ENCODE peak calls at places on chromosomes 1 and 21, in eight cellular contexts. I, K, Y, J, H, C, U and T are unnamed samples.

GRCh38 chr1:90706437-90707362 is 10.4 kb downstream of the BARHL2 start:
- DNase-seq in I (no peak), K (peak; percentile 64), Y (peak; percentile 54), J (no peak), H (no peak), C (no peak), U (no peak), T (no peak)

GRCh38 chr1:66217021-66217420 is 316.9 kb upstream of the SGIP1 start:
- DNase-seq in I (no peak), K (no peak), Y (no peak), J (no peak), H (no peak), C (no peak), U (no peak), T (no peak)

GRCh38 chr1:185159966-185160365 is 3.0 kb downstream of the SWT1 start:
- DNase-seq in I (no peak), K (no peak), Y (no peak), J (no peak), H (no peak), C (no peak), U (no peak), T (no peak)

GRCh38 chr1:201641524-201642253 is 102.8 kb downstream of the NAV1 start:
- DNase-seq in I (no peak), K (no peak), Y (no peak), J (no peak), H (no peak), C (no peak), U (no peak), T (no peak)

GRCh38 chr1:177170756-177171535 is at the start of gene BRINP2:
- DNase-seq in I (peak; percentile 64), K (peak; percentile 90), Y (peak; percentile 95), J (no peak), H (no peak), C (no peak), U (no peak), T (no peak)

GRCh38 chr1:117237701-117238413 is 27.1 kb upstream of the VTCN1 start:
- DNase-seq in I (no peak), K (peak; percentile 52), Y (no peak), J (no peak), H (no peak), C (no peak), U (no peak), T (peak; percentile 23)

GRCh38 chr1:185369786-185370185 is 52.7 kb upstream of the IVNS1ABP start:
- DNase-seq in I (no peak), K (no peak), Y (no peak), J (no peak), H (no peak), C (no peak), U (no peak), T (no peak)

GRCh38 chr21:32653326-32653901 is 41.2 kb upstream of the CFAP298 start:
- DNase-seq in I (no peak), K (peak; percentile 75), Y (no peak), J (no peak), H (no peak), C (no peak), U (no peak), T (no peak)

GRCh38 chr1:58926177-58926576 is 142.3 kb upstream of the JUN start:
- DNase-seq in I (no peak), K (no peak), Y (no peak), J (no peak), H (no peak), C (no peak), U (no peak), T (no peak)

GRCh38 chr1:203144661-203145060 is 17.1 kb downstream of the ADORA1 start:
- DNase-seq in I (no peak), K (no peak), Y (peak; percentile 64), J (no peak), H (no peak), C (no peak), U (no peak), T (no peak)

GRCh38 chr1:174433451-174433850 is 14.3 kb upstream of the GPR52 start:
- DNase-seq in I (no peak), K (no peak), Y (no peak), J (no peak), H (no peak), C (no peak), U (no peak), T (no peak)

GRCh38 chr21:46597031-46597430 is 7.9 kb downstream of the S100B start:
- DNase-seq in I (no peak), K (no peak), Y (no peak), J (no peak), H (no peak), C (no peak), U (no peak), T (no peak)

GRCh38 chr1:53473463-53473862 is 14.3 kb downstream of the DMRTB1 start:
- DNase-seq in I (no peak), K (no peak), Y (no peak), J (no peak), H (no peak), C (no peak), U (no peak), T (peak; percentile 8)

GRCh38 chr1:225689882-225690459 is 37.0 kb upstream of the ENAH start:
- DNase-seq in I (no peak), K (no peak), Y (no peak), J (no peak), H (no peak), C (no peak), U (no peak), T (no peak)

GRCh38 chr1:151908228-151908691 is 1.1 kb downstream of the THEM4 start:
- DNase-seq in I (no peak), K (no peak), Y (no peak), J (no peak), H (no peak), C (no peak), U (no peak), T (no peak)

GRCh38 chr21:20537162-20537561 is 461.0 kb upstream of the NCAM2 start:
- DNase-seq in I (no peak), K (no peak), Y (no peak), J (no peak), H (no peak), C (no peak), U (no peak), T (no peak)

GRCh38 chr1:201655910-201656669 is 117.2 kb downstream of the NAV1 start:
- DNase-seq in I (no peak), K (no peak), Y (no peak), J (no peak), H (no peak), C (peak; percentile 58), U (no peak), T (no peak)

GRCh38 chr1:98221926-98222325 is 301.1 kb upstream of the DPYD start:
- DNase-seq in I (no peak), K (no peak), Y (no peak), J (no peak), H (no peak), C (no peak), U (no peak), T (no peak)

GRCh38 chr1:53145942-53146708 is 3.7 kb upstream of the SLC1A7 start:
- DNase-seq in I (peak; percentile 87), K (no peak), Y (no peak), J (no peak), H (no peak), C (peak; percentile 67), U (no peak), T (peak; percentile 96)

GRCh38 chr1:173570370-173571030 is 32.4 kb downstream of the SLC9C2 start:
- DNase-seq in I (no peak), K (no peak), Y (no peak), J (no peak), H (no peak), C (no peak), U (no peak), T (no peak)